ENCODE peak calls at places on chromosomes 2 and 18, in six cellular contexts. F is T-helper 2 cell, W is breast epithelium, S is stomach, P is dorsolateral prefrontal cortex, L is aorta. V is an unnamed sample.

GRCh38 chr18:57080479-57080878 is 66.4 kb upstream of the BOD1L2 start:
- DNase-seq in L (no peak), W (no peak), F (no peak), P (no peak), S (no peak), V (no peak)

GRCh38 chr18:47204908-47205522 is 28.9 kb upstream of the IER3IP1 start:
- DNase-seq in F (no peak), L (no peak), W (no peak), P (no peak), S (peak; percentile 45), V (no peak)

GRCh38 chr2:151843669-151844017 is 15.4 kb upstream of the ARL5A start:
- DNase-seq in S (no peak), L (no peak), P (no peak), W (no peak), F (no peak), V (no peak)

GRCh38 chr2:204177977-204178522 is 241.5 kb downstream of the ICOS start:
- DNase-seq in W (no peak), P (no peak), S (peak; percentile 56), F (peak; percentile 60), L (peak; percentile 55), V (peak; percentile 53)

GRCh38 chr2:47014564-47015051 is 99.0 kb upstream of the MCFD2 start:
- DNase-seq in S (no peak), F (no peak), W (no peak), P (peak; percentile 52), L (peak; percentile 63), V (no peak)

GRCh38 chr2:119279666-119280065 is 56.0 kb downstream of the STEAP3 start:
- DNase-seq in F (no peak), S (peak; percentile 46), P (no peak), W (no peak), L (no peak), V (no peak)

GRCh38 chr18:79459946-79460345 is 64.2 kb downstream of the NFATC1 start:
- DNase-seq in F (no peak), S (no peak), W (no peak), L (no peak), P (no peak), V (no peak)

GRCh38 chr2:228446732-228447131 is 265.2 kb upstream of the SPHKAP start:
- DNase-seq in F (no peak), P (peak; percentile 52), L (no peak), W (no peak), S (no peak), V (no peak)

GRCh38 chr2:44290271-44290670 is 15.0 kb downstream of the SLC3A1 start:
- DNase-seq in P (no peak), W (no peak), S (no peak), F (no peak), L (no peak), V (no peak)

GRCh38 chr2:6356127-6356761 is 509.5 kb downstream of the CMPK2 start:
- DNase-seq in L (no peak), F (no peak), S (no peak), W (no peak), P (no peak), V (no peak)

GRCh38 chr2:85032621-85033020 is 61.7 kb downstream of the KCMF1 start:
- DNase-seq in P (no peak), W (no peak), L (no peak), F (no peak), S (no peak), V (no peak)